ENCODE peak calls at places on chromosome 10, in ten cellular contexts. U, B, G, V, R, P, C, S, O and Y are unnamed samples.

GRCh38 chr10:91493313-91493712 is 83.2 kb downstream of the HECTD2 start:
- DNase-seq in C (no peak), V (no peak), B (no peak), O (peak; percentile 16), S (no peak), U (no peak), G (peak; percentile 64), R (no peak), P (peak; percentile 63), Y (peak; percentile 17)

GRCh38 chr10:98367626-98368451 is 47.1 kb downstream of the PYROXD2 start:
- DNase-seq in B (no peak), V (no peak), U (no peak), R (no peak), O (no peak), P (no peak), C (no peak), S (no peak), G (no peak), Y (no peak)

GRCh38 chr10:70683601-70684329 is 11.5 kb downstream of the ADAMTS14 start:
- DNase-seq in O (no peak), P (no peak), B (no peak), V (no peak), S (no peak), U (no peak), G (no peak), C (no peak), R (no peak), Y (no peak)

GRCh38 chr10:80464557-80465466 is 10.7 kb downstream of the TSPAN14 start:
- DNase-seq in V (no peak), R (peak; percentile 62), B (no peak), U (no peak), C (no peak), G (peak; percentile 59), P (peak; percentile 45), O (no peak), S (no peak), Y (no peak)

GRCh38 chr10:126204320-126204719 is 184.0 kb downstream of the ADAM12 start:
- DNase-seq in B (no peak), O (no peak), R (no peak), U (no peak), C (no peak), G (no peak), P (no peak), V (no peak), S (no peak), Y (no peak)

GRCh38 chr10:12897278-12897677 is 104.2 kb downstream of the CCDC3 start:
- DNase-seq in B (no peak), G (no peak), P (no peak), S (no peak), U (no peak), R (no peak), O (no peak), C (no peak), V (no peak), Y (no peak)

GRCh38 chr10:130987401-130987800 is 324.1 kb downstream of the TCERG1L start:
- DNase-seq in S (no peak), P (no peak), U (no peak), V (no peak), G (no peak), B (no peak), R (no peak), C (no peak), O (no peak), Y (no peak)

GRCh38 chr10:131250454-131251145 is 60.9 kb downstream of the TCERG1L start:
- DNase-seq in V (no peak), S (no peak), R (no peak), P (no peak), B (no peak), U (no peak), O (no peak), G (no peak), C (no peak), Y (no peak)

GRCh38 chr10:5942471-5942870 is 34.9 kb downstream of the IL15RA start:
- DNase-seq in G (no peak), S (peak; percentile 40), V (no peak), P (no peak), B (no peak), U (peak; percentile 45), O (no peak), C (no peak), R (peak; percentile 34), Y (no peak)

GRCh38 chr10:29926649-29927048 is 132.7 kb downstream of the JCAD start:
- DNase-seq in R (no peak), V (no peak), G (peak; percentile 68), S (no peak), B (peak; percentile 20), O (no peak), P (peak; percentile 73), U (no peak), C (no peak), Y (no peak)

GRCh38 chr10:96488161-96488935 is 25.4 kb downstream of the TLL2 start:
- DNase-seq in R (no peak), O (no peak), V (no peak), G (no peak), C (no peak), S (no peak), P (peak; percentile 8), B (no peak), U (no peak), Y (no peak)

GRCh38 chr10:18179901-18180300 is 39.7 kb downstream of the CACNB2 start:
- DNase-seq in R (peak; percentile 16), O (peak; percentile 19), G (peak; percentile 78), B (no peak), V (no peak), C (no peak), U (no peak), P (peak; percentile 87), S (peak; percentile 20), Y (no peak)

GRCh38 chr10:132170561-132171361 is 16.0 kb upstream of the DPYSL4 start:
- DNase-seq in V (no peak), C (no peak), O (no peak), R (no peak), G (no peak), S (no peak), P (no peak), B (no peak), U (no peak), Y (no peak)

GRCh38 chr10:12376211-12376610 is 26.9 kb downstream of the CAMK1D start:
- DNase-seq in C (no peak), O (no peak), G (no peak), B (no peak), S (no peak), U (no peak), V (no peak), R (no peak), P (no peak), Y (no peak)

GRCh38 chr10:88903715-88904114 is 23.7 kb downstream of the STAMBPL1 start:
- DNase-seq in U (no peak), V (no peak), G (no peak), S (no peak), R (no peak), C (no peak), O (no peak), B (no peak), P (no peak), Y (no peak)

GRCh38 chr10:84097787-84098353 is 41.4 kb upstream of the GHITM start:
- DNase-seq in P (peak; percentile 10), S (no peak), R (no peak), U (no peak), B (no peak), O (no peak), C (no peak), V (no peak), G (peak; percentile 21), Y (no peak)
- TF ChIP-seq CTCF in P (peak; percentile 67), S (peak; percentile 32), R (peak; percentile 61), U (no peak), B (peak; percentile 58), O (peak; percentile 17), C (peak; percentile 26), V (peak; percentile 49), G (peak; percentile 49), Y (peak; percentile 8)

GRCh38 chr10:1142596-1142995 is 86.4 kb downstream of the WDR37 start:
- DNase-seq in S (no peak), B (no peak), P (no peak), G (no peak), C (no peak), R (peak; percentile 30), V (no peak), O (no peak), U (no peak), Y (no peak)
- TF ChIP-seq CTCF in S (no peak), B (no peak), P (no peak), G (no peak), C (peak; percentile 41), R (peak; percentile 30), V (peak; percentile 50), O (peak; percentile 5), U (no peak), Y (no peak)

GRCh38 chr10:22609719-22610118 is 104.7 kb downstream of the PIP4K2A start:
- DNase-seq in G (no peak), S (no peak), U (no peak), B (no peak), R (no peak), O (no peak), P (no peak), C (no peak), V (no peak), Y (no peak)
- TF ChIP-seq CTCF in G (no peak), S (no peak), U (no peak), B (no peak), R (no peak), O (no peak), P (no peak), C (no peak), V (no peak), Y (no peak)

GRCh38 chr10:31621733-31622132 is 302.7 kb downstream of the ZEB1 start:
- DNase-seq in U (no peak), P (no peak), O (no peak), R (no peak), B (no peak), S (no peak), G (no peak), V (no peak), C (no peak), Y (no peak)

GRCh38 chr10:31623466-31623865 is 304.4 kb downstream of the ZEB1 start:
- DNase-seq in S (peak; percentile 67), R (no peak), O (no peak), B (no peak), V (no peak), P (peak; percentile 28), G (peak; percentile 92), C (no peak), U (no peak), Y (no peak)

GRCh38 chr10:31620236-31621151 is 301.5 kb downstream of the ZEB1 start:
- DNase-seq in C (no peak), O (no peak), U (peak; percentile 50), P (peak; percentile 78), V (no peak), B (no peak), S (peak; percentile 85), R (peak; percentile 21), G (peak; percentile 86), Y (no peak)

GRCh38 chr10:31619410-31620095 is 300.5 kb downstream of the ZEB1 start:
- DNase-seq in V (no peak), B (no peak), G (peak; percentile 72), P (no peak), U (peak; percentile 28), R (no peak), S (no peak), C (no peak), O (no peak), Y (no peak)

DNA sequence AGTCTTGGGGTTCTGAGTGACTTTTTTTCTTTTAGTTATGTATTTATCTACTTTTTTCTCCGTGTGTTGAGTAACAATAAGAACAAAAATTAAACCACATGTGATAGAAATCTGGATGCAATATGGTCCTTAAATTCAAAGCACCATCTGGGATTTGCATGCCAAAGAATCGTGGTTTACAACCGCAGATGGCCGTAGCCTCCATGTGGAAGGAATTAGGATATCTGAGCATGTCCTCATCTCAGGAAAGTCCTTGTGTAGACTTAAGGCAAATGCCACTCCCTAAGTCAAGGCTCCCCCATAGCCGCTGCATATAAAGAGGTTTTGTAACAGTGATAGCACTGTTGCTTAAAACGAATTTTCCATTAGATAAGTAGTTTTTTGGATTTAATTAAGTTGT is 304.0 kb downstream of the ZEB1 start:
- DNase-seq in G (peak; percentile 98), P (peak; percentile 73), U (no peak), B (no peak), V (no peak), C (no peak), R (no peak), S (no peak), O (no peak), Y (no peak)
- TF ChIP-seq CTCF in G (peak; percentile 23), P (no peak), U (no peak), B (peak; percentile 41), V (no peak), C (no peak), R (no peak), S (peak; percentile 30), O (peak; percentile 34), Y (no peak)